ENCODE peak calls at places on chromosome 2, in five cellular contexts. V is right lobe of liver, M is PC-9, C is A549, W is thoracic aorta. X is an unnamed sample. For H3K4me1, the result is how much of the 10 kb centered on the place peaks cover.

GRCh38 chr2:212379103-212379502 is 159.5 kb downstream of the ERBB4 start:
- DNase-seq in W (no peak), M (no peak), V (no peak), C (no peak), X (no peak)

GRCh38 chr2:111202266-111203040 is 81.7 kb downstream of the BCL2L11 start:
- DNase-seq in M (no peak), V (no peak), C (no peak), W (no peak), X (peak)

GRCh38 chr2:367246-367645 is 79.4 kb upstream of the ALKAL2 start:
- DNase-seq in M (no peak), C (no peak), V (no peak), W (no peak), X (no peak)

GRCh38 chr2:216636570-216637450 is 3.6 kb downstream of the IGFBP2 start:
- DNase-seq in V (peak), W (no peak), M (peak), C (peak), X (no peak)

GRCh38 chr2:43131890-43132522 is 94.4 kb downstream of the ZFP36L2 start:
- DNase-seq in M (no peak), W (no peak), C (no peak), V (no peak), X (no peak)

GRCh38 chr2:232481322-232482140 is 6.1 kb downstream of the ECEL1 start:
- DNase-seq in V (peak), C (no peak), M (no peak), W (no peak), X (no peak)

GRCh38 chr2:190079160-190079559 is 16.6 kb upstream of the MSTN start:
- DNase-seq in W (no peak), C (no peak), M (no peak), V (no peak), X (no peak)

GRCh38 chr2:226777611-226778010 is 22.0 kb downstream of the IRS1 start:
- DNase-seq in W (no peak), V (no peak), M (no peak), C (no peak), X (no peak)

GRCh38 chr2:138829326-138829725 is 49.1 kb upstream of the NXPH2 start:
- DNase-seq in C (peak), V (peak), W (no peak), M (no peak), X (peak)

GRCh38 chr2:180971811-180972210 is 8.6 kb upstream of the UBE2E3 start:
- DNase-seq in W (no peak), C (no peak), M (no peak), V (no peak), X (no peak)

GRCh38 chr2:40251146-40251545 is 200.7 kb downstream of the SLC8A1 start:
- DNase-seq in M (peak), V (no peak), W (no peak), C (no peak), X (no peak)

GRCh38 chr2:99939135-99939534 is 203.3 kb downstream of the AFF3 start:
- DNase-seq in W (no peak), C (no peak), M (no peak), V (no peak), X (no peak)
- H3K27ac ChIP-seq in W (no peak), C (no peak), M (no peak), V (peak), X (no peak)

GRCh38 chr2:169717691-169718063 is 16.0 kb upstream of the KLHL23 start:
- DNase-seq in C (no peak), W (no peak), V (no peak), M (no peak), X (no peak)

GRCh38 chr2:169716938-169717690 is 16.5 kb upstream of the KLHL23 start:
- DNase-seq in C (no peak), M (no peak), W (no peak), V (no peak), X (peak)

GRCh38 chr2:169715379-169716228 is 18.0 kb upstream of the KLHL23 start:
- DNase-seq in W (no peak), M (no peak), C (no peak), V (peak), X (no peak)

GRCh38 chr2:169714699-169715098 is 18.9 kb upstream of the KLHL23 start:
- DNase-seq in V (no peak), M (no peak), C (no peak), W (no peak), X (no peak)

GRCh38 chr2:169716229-169716886 is 17.3 kb upstream of the KLHL23 start:
- DNase-seq in C (no peak), M (no peak), W (no peak), V (peak), X (no peak)
- H3K4me3 ChIP-seq in C (no peak), M (no peak), W (no peak), V (peak), X (no peak)

GRCh38 chr2:171411214-171411613 is 22.6 kb downstream of the METTL8 start:
- DNase-seq in W (no peak), C (no peak), M (no peak), V (no peak), X (no peak)
- H3K4me1 ChIP-seq in W (under half), C (under half), M (under half), V (under half), X (under half)

GRCh38 chr2:17752892-17753802 is 463 bp downstream of the SMC6 start:
- DNase-seq in W (no peak), C (peak), V (peak), M (peak), X (peak)

GRCh38 chr2:17749753-17750438 is 3.7 kb downstream of the SMC6 start:
- DNase-seq in M (no peak), W (no peak), V (no peak), C (no peak), X (no peak)

GRCh38 chr2:17754773-17755425 is 961 bp downstream of the GEN1 start:
- DNase-seq in M (no peak), C (no peak), V (no peak), W (no peak), X (peak)

GRCh38 chr2:17753803-17754663 is at the start of the genes GEN1 and SMC6:
- DNase-seq in M (peak), W (peak), V (peak), C (peak), X (peak)

GRCh38 chr2:17752281-17752680 is 1.3 kb downstream of the SMC6 start:
- DNase-seq in C (no peak), M (no peak), V (no peak), W (no peak), X (no peak)
- H3K27ac ChIP-seq in C (peak), M (no peak), V (no peak), W (no peak), X (no peak)

GRCh38 chr2:153873062-153874048 is 1.6 kb downstream of the GALNT13 start:
- DNase-seq in C (no peak), W (no peak), V (no peak), M (no peak), X (no peak)
- H3K4me3 ChIP-seq in C (peak), W (peak), V (no peak), M (peak), X (no peak)

GRCh38 chr2:65372619-65373018 is 59.8 kb downstream of the SPRED2 start:
- DNase-seq in C (no peak), V (no peak), M (no peak), W (no peak), X (no peak)
- H3K4me1 ChIP-seq in C (half or more), V (half or more), M (half or more), W (under half), X (under half)

GRCh38 chr2:71933467-71934319 is 214.0 kb downstream of the CYP26B1 start:
- DNase-seq in V (no peak), W (no peak), M (no peak), C (no peak), X (no peak)

GRCh38 chr2:71936076-71937030 is 211.3 kb downstream of the CYP26B1 start:
- DNase-seq in V (no peak), W (no peak), M (no peak), C (no peak), X (no peak)

GRCh38 chr2:71934320-71934593 is 213.4 kb downstream of the CYP26B1 start:
- DNase-seq in M (no peak), V (no peak), W (no peak), C (no peak), X (no peak)

GRCh38 chr2:71934595-71935263 is 212.9 kb downstream of the CYP26B1 start:
- DNase-seq in W (no peak), C (no peak), V (no peak), M (no peak), X (no peak)

DNA sequence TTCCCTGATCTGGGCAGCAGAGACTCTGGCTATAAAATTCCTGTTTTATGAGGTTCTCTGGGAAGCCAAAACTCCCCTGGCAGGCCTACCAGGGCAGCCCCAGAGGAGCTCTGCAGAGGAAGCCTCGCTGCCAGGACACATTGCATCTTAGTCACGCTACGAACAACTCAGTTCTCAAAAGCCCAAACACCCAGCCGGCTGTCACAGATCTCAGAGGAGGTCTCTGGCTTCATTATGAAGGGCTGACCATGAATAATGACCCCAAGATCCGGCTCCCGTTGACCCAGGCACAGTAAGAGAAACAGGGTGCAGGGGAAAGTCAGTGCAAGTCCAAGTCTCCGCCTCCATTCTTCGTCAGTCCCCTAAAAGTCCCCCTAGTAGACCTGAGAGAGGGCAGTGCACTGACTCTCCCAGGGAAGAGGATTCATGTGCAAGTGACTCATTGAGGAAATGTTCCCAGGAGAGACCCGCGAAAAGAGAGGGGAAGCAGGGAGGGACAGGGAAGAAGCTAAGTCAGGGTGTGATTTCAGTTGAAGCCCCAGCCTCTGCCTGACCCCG is 212.3 kb downstream of the CYP26B1 start:
- DNase-seq in W (peak), C (no peak), V (no peak), M (no peak), X (no peak)
- H3K27ac ChIP-seq in W (peak), C (no peak), V (no peak), M (no peak), X (no peak)

DNA sequence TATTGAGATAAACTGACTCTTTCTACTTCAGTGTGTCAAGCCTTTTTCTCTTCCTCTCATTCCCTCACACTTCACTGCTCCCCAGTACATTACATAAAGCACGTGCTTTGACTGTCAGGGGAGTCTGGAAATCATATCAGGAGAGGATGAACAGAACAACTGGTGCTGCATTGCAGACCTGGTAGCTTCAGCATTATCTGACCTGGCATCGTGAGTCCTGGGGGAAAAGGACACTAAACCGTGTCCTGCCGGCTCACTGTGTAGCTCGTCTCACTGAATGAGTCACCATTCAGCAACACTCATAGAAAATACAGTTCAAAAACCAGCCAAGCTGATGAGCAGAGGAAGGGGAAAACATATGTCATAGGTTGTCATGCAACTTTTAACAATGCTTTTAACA is 108.5 kb upstream of the UNC80 start:
- DNase-seq in C (no peak), V (no peak), W (no peak), M (no peak), X (no peak)
- H3K4me3 ChIP-seq in C (no peak), V (no peak), W (no peak), M (no peak), X (no peak)

DNA sequence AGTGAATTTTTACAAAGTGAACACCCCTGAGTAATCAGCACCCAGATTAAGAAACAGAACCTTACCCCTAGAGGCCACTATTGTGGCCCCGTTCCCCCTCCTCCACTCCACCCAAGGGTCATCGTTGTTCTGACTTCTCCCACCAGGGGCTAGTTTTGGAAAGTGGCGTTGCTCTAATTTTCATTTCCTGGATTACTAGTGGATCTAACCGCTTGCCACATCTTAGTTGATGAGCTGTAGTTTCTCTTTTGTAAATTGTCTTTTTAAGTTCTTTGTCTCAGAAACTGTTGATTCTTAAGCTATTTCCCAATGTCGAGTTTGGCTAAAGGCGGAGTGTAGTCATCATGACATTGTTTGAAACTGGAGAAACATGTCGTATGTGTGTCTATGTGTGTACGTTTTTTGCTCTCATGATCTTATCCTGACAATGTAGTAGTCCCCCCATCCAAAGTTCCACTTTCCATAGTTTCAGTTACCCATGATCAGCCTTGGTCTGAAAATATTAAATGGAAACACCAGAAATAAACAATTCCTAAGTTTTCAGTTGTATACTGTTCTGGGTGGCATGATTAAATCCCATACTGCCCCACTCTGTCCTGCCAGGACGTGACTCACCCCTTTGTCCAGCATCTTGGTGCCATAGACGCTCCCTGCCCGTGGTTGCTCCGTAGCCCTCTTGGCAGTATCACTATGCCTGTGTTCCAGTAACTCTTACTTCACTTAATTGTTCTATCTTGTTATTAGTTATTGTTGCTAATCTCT is 71.0 kb upstream of the SP3 start:
- DNase-seq in W (peak), M (no peak), V (no peak), C (peak), X (peak)
- H3K4me1 ChIP-seq in W (under half), M (under half), V (under half), C (half or more), X (half or more)

X was measured in SJSA1.